ENCODE peak calls at places on chromosomes 6 and 20, in eight cellular contexts. O, K, L, S, C, N, R and A are unnamed samples.

GRCh38 chr20:7161690-7162089 is 394.2 kb downstream of the BMP2 start:
- DNase-seq in O (peak; percentile 26), K (peak; percentile 36), L (no peak), S (no peak), C (no peak), N (no peak), R (peak; percentile 31), A (no peak)

GRCh38 chr6:4378319-4378996 is 243.1 kb upstream of the ECI2 start:
- DNase-seq in O (no peak), K (no peak), L (no peak), S (no peak), C (no peak), N (no peak), R (no peak), A (no peak)

GRCh38 chr20:41309817-41310216 is 7.7 kb downstream of the ZHX3 start:
- DNase-seq in O (no peak), K (peak; percentile 53), L (no peak), S (no peak), C (no peak), N (no peak), R (no peak), A (no peak)

GRCh38 chr6:156545021-156545420 is 232.2 kb upstream of the ARID1B start:
- DNase-seq in O (no peak), K (no peak), L (no peak), S (no peak), C (no peak), N (no peak), R (no peak), A (no peak)

GRCh38 chr6:24125980-24126379 is at the start of gene NRSN1:
- DNase-seq in O (peak; percentile 33), K (no peak), L (peak; percentile 73), S (no peak), C (no peak), N (no peak), R (peak; percentile 82), A (peak; percentile 51)

GRCh38 chr20:3732327-3733118 is at the start of gene HSPA12B:
- DNase-seq in O (no peak), K (no peak), L (no peak), S (no peak), C (no peak), N (no peak), R (no peak), A (no peak)

GRCh38 chr6:92589970-92590369 is 829.4 kb downstream of the EPHA7 start:
- DNase-seq in O (no peak), K (no peak), L (no peak), S (no peak), C (no peak), N (no peak), R (no peak), A (no peak)

GRCh38 chr6:108123946-108124345 is 41.9 kb upstream of the NR2E1 start:
- DNase-seq in O (no peak), K (no peak), L (no peak), S (no peak), C (no peak), N (no peak), R (peak; percentile 39), A (no peak)

GRCh38 chr20:29873946-29874345 is 1383.5 kb upstream of the DEFB115 start:
- DNase-seq in O (no peak), K (no peak), L (no peak), S (no peak), C (peak; percentile 67), N (peak; percentile 27), R (peak; percentile 6), A (peak; percentile 75)

GRCh38 chr20:1269235-1269634 is 3.1 kb downstream of the SNPH start:
- DNase-seq in O (no peak), K (no peak), L (no peak), S (no peak), C (no peak), N (no peak), R (no peak), A (no peak)

GRCh38 chr20:25285856-25286798 is 38.2 kb downstream of the PYGB start:
- DNase-seq in O (no peak), K (no peak), L (no peak), S (no peak), C (peak; percentile 29), N (no peak), R (no peak), A (no peak)

GRCh38 chr20:59780494-59781185 is 152.8 kb downstream of the SYCP2 start:
- DNase-seq in O (peak; percentile 8), K (no peak), L (no peak), S (no peak), C (peak; percentile 5), N (no peak), R (no peak), A (no peak)

GRCh38 chr20:13277663-13278295 is 56.7 kb downstream of the ISM1 start:
- DNase-seq in O (no peak), K (no peak), L (no peak), S (no peak), C (no peak), N (no peak), R (no peak), A (no peak)